ENCODE peak calls at places on chromosomes 4 and X, in seven cellular contexts. N is fibroblast of lung, T is mucosa of descending colon, B is adipocyte, K is H9, P is PC-9, A is left lung. W is an unnamed sample. For H3K4me1, the result is how much of the 10 kb centered on the place peaks cover.

GRCh38 chr4:10664408-10664807 is 20.2 kb downstream of the CLNK start:
- DNase-seq in N (peak), T (no peak), B (peak), K (no peak), P (no peak), A (peak), W (no peak)

GRCh38 chrX:9231491-9231890 is 197.6 kb upstream of the FAM9B start:
- DNase-seq in N (no peak), T (no peak), B (peak), K (no peak), P (no peak), A (no peak), W (no peak)

GRCh38 chr4:87559090-87559837 is 30.1 kb upstream of the SPARCL1 start:
- DNase-seq in N (no peak), T (peak), B (no peak), K (peak), P (peak), A (no peak), W (no peak)

GRCh38 chr4:168882650-168883233 is 127.3 kb downstream of the CBR4 start:
- DNase-seq in N (peak), T (no peak), B (peak), K (no peak), P (peak), A (peak), W (no peak)

GRCh38 chr4:11197942-11198341 is 230.8 kb downstream of the HS3ST1 start:
- DNase-seq in N (no peak), T (no peak), B (no peak), K (no peak), P (no peak), A (no peak), W (no peak)

GRCh38 chr4:105679186-105679585 is 29.3 kb downstream of the INTS12 start:
- DNase-seq in N (peak), T (peak), B (peak), K (no peak), P (no peak), A (no peak), W (no peak)

GRCh38 chrX:140710710-140711109 is 1.2 kb downstream of the LINC00632 start:
- DNase-seq in N (peak), T (no peak), B (no peak), K (no peak), P (no peak), A (no peak), W (no peak)

GRCh38 chrX:119429471-119429870 is 30.3 kb downstream of the SLC25A43 start:
- DNase-seq in N (no peak), T (no peak), B (no peak), K (no peak), P (no peak), A (no peak), W (no peak)

GRCh38 chr4:140359571-140360427 is 13.6 kb upstream of the SCOC start:
- DNase-seq in N (peak), T (peak), B (peak), K (peak), P (peak), A (peak), W (peak)

GRCh38 chrX:140467211-140467610 is 37.7 kb downstream of the SOX3 start:
- DNase-seq in N (peak), T (no peak), B (no peak), K (no peak), P (no peak), A (no peak), W (no peak)

GRCh38 chr4:26356067-26356466 is 35.3 kb downstream of the RBPJ start:
- DNase-seq in N (no peak), T (no peak), B (no peak), K (no peak), P (no peak), A (no peak), W (no peak)

GRCh38 chr4:140152015-140152703 is 1.8 kb downstream of the MAML3 start:
- DNase-seq in N (no peak), T (no peak), B (peak), K (no peak), P (peak), A (peak), W (peak)

GRCh38 chrX:53254570-53255461 is 26.6 kb downstream of the IQSEC2 start:
- DNase-seq in N (no peak), T (no peak), B (no peak), K (no peak), P (no peak), A (no peak), W (no peak)

GRCh38 chr4:181150173-181150572 is 1093.0 kb upstream of the TENM3 start:
- DNase-seq in N (no peak), T (no peak), B (no peak), K (no peak), P (no peak), A (no peak), W (no peak)

GRCh38 chrX:154419189-154419588 is 7.8 kb downstream of the TAFAZZIN start:
- DNase-seq in N (no peak), T (no peak), B (no peak), K (no peak), P (no peak), A (no peak), W (no peak)

GRCh38 chr4:16032382-16032743 is 51.5 kb downstream of the PROM1 start:
- DNase-seq in N (no peak), T (no peak), B (no peak), K (no peak), P (no peak), A (no peak), W (no peak)
- H3K4me1 ChIP-seq in N (under half), T (under half), B (under half), K (under half), P (under half), A (under half), W (under half)

GRCh38 chr4:81963005-81963404 is 410.8 kb downstream of the HNRNPD start:
- DNase-seq in N (no peak), T (no peak), B (no peak), K (no peak), P (no peak), A (no peak), W (no peak)

GRCh38 chr4:81965454-81965853 is 408.3 kb downstream of the HNRNPD start:
- DNase-seq in N (no peak), T (no peak), B (no peak), K (no peak), P (no peak), A (no peak), W (no peak)

GRCh38 chr4:81965911-81966310 is 407.9 kb downstream of the HNRNPD start:
- DNase-seq in N (no peak), T (no peak), B (no peak), K (no peak), P (no peak), A (no peak), W (no peak)

GRCh38 chr4:81960968-81961367 is 412.8 kb downstream of the HNRNPD start:
- DNase-seq in N (no peak), T (no peak), B (no peak), K (no peak), P (no peak), A (no peak), W (no peak)

GRCh38 chr4:81963506-81964020 is 410.2 kb downstream of the HNRNPD start:
- DNase-seq in N (no peak), T (no peak), B (no peak), K (no peak), P (no peak), A (no peak), W (no peak)
- H3K4me1 ChIP-seq in N (under half), T (under half), B (under half), K (under half), P (under half), A (under half), W (under half)

GRCh38 chr4:118288097-118288496 is 64.7 kb downstream of the PRSS12 start:
- DNase-seq in N (peak), T (no peak), B (peak), K (no peak), P (no peak), A (no peak), W (no peak)
- H3K4me1 ChIP-seq in N (under half), T (under half), B (under half), K (under half), P (under half), A (under half), W (under half)

DNA sequence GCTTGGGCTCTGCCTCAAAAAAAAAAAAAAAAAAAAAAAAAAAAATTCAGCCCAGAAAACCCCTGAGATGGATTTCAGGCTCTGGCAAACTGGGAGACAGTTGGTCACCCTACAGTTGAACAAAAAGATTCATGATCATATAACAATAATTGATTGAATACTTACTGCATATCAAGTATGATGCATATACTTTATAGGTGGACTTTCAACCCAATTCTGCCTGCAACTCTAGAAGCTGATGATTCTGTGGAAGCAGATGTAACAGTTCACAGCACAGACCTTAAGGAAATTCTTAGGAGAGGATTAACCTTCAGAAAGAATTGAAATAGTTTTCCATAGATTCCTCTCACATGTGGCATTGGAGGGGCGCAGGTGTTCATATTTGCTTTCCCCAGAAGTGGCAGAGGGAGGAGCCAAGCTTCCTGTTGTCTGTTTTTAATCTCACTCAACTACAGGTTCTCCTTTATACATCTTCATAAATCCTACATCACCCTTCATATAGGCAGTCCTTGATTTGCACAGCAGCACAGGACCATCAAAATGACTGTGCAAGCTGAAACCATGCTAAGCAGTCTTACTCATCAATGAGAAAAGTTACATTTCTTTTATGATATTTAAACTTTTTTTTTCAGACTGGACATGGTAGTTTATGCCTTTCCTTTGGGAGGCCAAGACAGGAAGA is 149.4 kb upstream of the KLF3 start:
- DNase-seq in N (no peak), T (no peak), B (no peak), K (no peak), P (no peak), A (no peak), W (no peak)
- H3K4me1 ChIP-seq in N (under half), T (under half), B (under half), K (under half), P (under half), A (under half), W (under half)

GRCh38 chr4:7050481-7051143 is 7.4 kb downstream of the TADA2B start:
- DNase-seq in N (no peak), T (no peak), B (no peak), K (no peak), P (no peak), A (no peak), W (no peak)
- H3K4me1 ChIP-seq in N (under half), T (under half), B (under half), K (under half), P (under half), A (half or more), W (under half)

DNA sequence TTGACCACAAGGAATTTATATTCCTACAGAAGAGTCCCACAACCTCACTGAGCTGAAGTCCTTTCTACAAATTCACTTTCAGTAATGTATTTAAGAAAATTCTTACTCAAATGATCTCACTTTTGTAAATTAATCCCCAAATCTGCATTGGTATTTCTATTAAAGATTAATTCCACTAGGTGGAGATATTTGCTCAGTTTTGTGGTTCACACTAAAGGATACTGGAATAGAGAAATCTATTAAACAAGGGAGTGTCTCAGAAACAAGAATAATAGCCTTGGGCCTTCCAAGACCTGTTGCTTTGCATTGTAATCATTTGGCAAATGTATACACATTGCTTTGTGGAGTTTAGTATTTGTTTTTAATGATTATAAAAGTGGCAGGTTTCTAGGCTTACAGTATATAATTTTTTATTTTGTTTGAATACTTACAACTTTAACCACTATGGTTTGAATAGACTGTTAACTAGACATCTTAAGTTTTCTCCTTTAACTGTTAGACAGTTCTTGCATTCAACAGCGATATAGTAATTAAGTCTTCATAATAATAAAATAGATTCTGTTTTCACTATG is 25.9 kb downstream of the CFAP299 start:
- DNase-seq in N (peak), T (no peak), B (peak), K (no peak), P (no peak), A (no peak), W (no peak)
- H3K4me1 ChIP-seq in N (under half), T (under half), B (under half), K (under half), P (under half), A (under half), W (under half)